ENCODE peak calls at places on chromosome 2, in six cellular contexts. One of them, this sample, is unnamed.

GRCh38 chr2:223647258-223647952 is 45.2 kb upstream of the SCG2 start:
- DNase-seq in testis: no peak
- DNase-seq in heart right ventricle: no peak
- DNase-seq in tibial nerve: no peak
- DNase-seq in tibial artery: no peak
- DNase-seq in adrenal gland: no peak
- DNase-seq in this sample: no peak

GRCh38 chr2:217932661-217933325 is 70.0 kb downstream of the TNS1 start:
- DNase-seq in testis: no peak
- DNase-seq in heart right ventricle: no peak
- DNase-seq in tibial nerve: no peak
- DNase-seq in tibial artery: no peak
- DNase-seq in adrenal gland: peak; percentile 87
- DNase-seq in this sample: no peak

GRCh38 chr2:230901006-230901405 is 24.0 kb downstream of the GPR55 start:
- DNase-seq in testis: no peak
- DNase-seq in heart right ventricle: no peak
- DNase-seq in tibial nerve: no peak
- DNase-seq in tibial artery: peak; percentile 19
- DNase-seq in adrenal gland: peak; percentile 13
- DNase-seq in this sample: no peak

GRCh38 chr2:2149379-2149778 is 181.7 kb downstream of the MYT1L start:
- DNase-seq in testis: no peak
- DNase-seq in heart right ventricle: no peak
- DNase-seq in tibial nerve: no peak
- DNase-seq in tibial artery: no peak
- DNase-seq in adrenal gland: no peak
- DNase-seq in this sample: no peak

GRCh38 chr2:121969155-121969554 is 213.7 kb downstream of the TSN start:
- DNase-seq in testis: peak; percentile 41
- DNase-seq in heart right ventricle: no peak
- DNase-seq in tibial nerve: no peak
- DNase-seq in tibial artery: peak; percentile 85
- DNase-seq in adrenal gland: peak; percentile 56
- DNase-seq in this sample: peak; percentile 71

GRCh38 chr2:3535794-3536681 is 16.7 kb upstream of the ADI1 start:
- DNase-seq in testis: peak; percentile 71
- DNase-seq in heart right ventricle: peak; percentile 68
- DNase-seq in tibial nerve: peak; percentile 49
- DNase-seq in tibial artery: peak; percentile 85
- DNase-seq in adrenal gland: peak; percentile 89
- DNase-seq in this sample: peak; percentile 86

GRCh38 chr2:191696001-191696400 is 18.1 kb downstream of the NABP1 start:
- DNase-seq in testis: peak; percentile 77
- DNase-seq in heart right ventricle: no peak
- DNase-seq in tibial nerve: no peak
- DNase-seq in tibial artery: peak; percentile 78
- DNase-seq in adrenal gland: peak; percentile 85
- DNase-seq in this sample: no peak

GRCh38 chr2:122804494-122804893 is 1049.0 kb downstream of the TSN start:
- DNase-seq in testis: no peak
- DNase-seq in heart right ventricle: no peak
- DNase-seq in tibial nerve: no peak
- DNase-seq in tibial artery: no peak
- DNase-seq in adrenal gland: no peak
- DNase-seq in this sample: no peak

GRCh38 chr2:15223887-15224286 is 337.2 kb downstream of the NBAS start:
- DNase-seq in testis: no peak
- DNase-seq in heart right ventricle: no peak
- DNase-seq in tibial nerve: no peak
- DNase-seq in tibial artery: no peak
- DNase-seq in adrenal gland: no peak
- DNase-seq in this sample: no peak

GRCh38 chr2:182047544-182047943 is 61.9 kb downstream of the PPP1R1C start:
- DNase-seq in testis: no peak
- DNase-seq in heart right ventricle: no peak
- DNase-seq in tibial nerve: no peak
- DNase-seq in tibial artery: no peak
- DNase-seq in adrenal gland: no peak
- DNase-seq in this sample: no peak

GRCh38 chr2:127622561-127623387 is 23.2 kb upstream of the GPR17 start:
- DNase-seq in testis: no peak
- DNase-seq in heart right ventricle: no peak
- DNase-seq in tibial nerve: peak; percentile 5
- DNase-seq in tibial artery: peak; percentile 44
- DNase-seq in adrenal gland: peak; percentile 31
- DNase-seq in this sample: no peak

GRCh38 chr2:34901739-34902138 is 1302.6 kb upstream of the FAM98A start:
- DNase-seq in testis: no peak
- DNase-seq in heart right ventricle: no peak
- DNase-seq in tibial nerve: no peak
- DNase-seq in tibial artery: no peak
- DNase-seq in adrenal gland: no peak
- DNase-seq in this sample: no peak

GRCh38 chr2:188279093-188279445 is 12.6 kb upstream of the GULP1 start:
- DNase-seq in testis: no peak
- DNase-seq in heart right ventricle: no peak
- DNase-seq in tibial nerve: no peak
- DNase-seq in tibial artery: no peak
- DNase-seq in adrenal gland: no peak
- DNase-seq in this sample: no peak

GRCh38 chr2:197248001-197248401 is 62.6 kb downstream of the ANKRD44 start:
- DNase-seq in testis: no peak
- DNase-seq in heart right ventricle: no peak
- DNase-seq in tibial nerve: no peak
- DNase-seq in tibial artery: no peak
- DNase-seq in adrenal gland: peak; percentile 55
- DNase-seq in this sample: no peak

GRCh38 chr2:66805136-66805535 is 370.2 kb downstream of the MEIS1 start:
- DNase-seq in testis: no peak
- DNase-seq in heart right ventricle: no peak
- DNase-seq in tibial nerve: no peak
- DNase-seq in tibial artery: no peak
- DNase-seq in adrenal gland: no peak
- DNase-seq in this sample: no peak

GRCh38 chr2:27078267-27079194 is at the start of gene EMILIN1:
- DNase-seq in testis: peak; percentile 84
- DNase-seq in heart right ventricle: peak; percentile 86
- DNase-seq in tibial nerve: peak; percentile 82
- DNase-seq in tibial artery: peak; percentile 98
- DNase-seq in adrenal gland: peak; percentile 86
- DNase-seq in this sample: peak; percentile 85

GRCh38 chr2:43169987-43170732 is 56.2 kb downstream of the ZFP36L2 start:
- DNase-seq in testis: no peak
- DNase-seq in heart right ventricle: no peak
- DNase-seq in tibial nerve: no peak
- DNase-seq in tibial artery: no peak
- DNase-seq in adrenal gland: no peak
- DNase-seq in this sample: no peak

GRCh38 chr2:43170733-43171101 is 55.7 kb downstream of the ZFP36L2 start:
- DNase-seq in testis: no peak
- DNase-seq in heart right ventricle: no peak
- DNase-seq in tibial nerve: no peak
- DNase-seq in tibial artery: no peak
- DNase-seq in adrenal gland: no peak
- DNase-seq in this sample: no peak

GRCh38 chr2:43168016-43168369 is 58.4 kb downstream of the ZFP36L2 start:
- DNase-seq in testis: no peak
- DNase-seq in heart right ventricle: no peak
- DNase-seq in tibial nerve: no peak
- DNase-seq in tibial artery: no peak
- DNase-seq in adrenal gland: no peak
- DNase-seq in this sample: no peak

GRCh38 chr2:43171789-43172188 is 54.6 kb downstream of the ZFP36L2 start:
- DNase-seq in testis: peak; percentile 62
- DNase-seq in heart right ventricle: peak; percentile 53
- DNase-seq in tibial nerve: peak; percentile 47
- DNase-seq in tibial artery: no peak
- DNase-seq in adrenal gland: peak; percentile 85
- DNase-seq in this sample: no peak

DNA sequence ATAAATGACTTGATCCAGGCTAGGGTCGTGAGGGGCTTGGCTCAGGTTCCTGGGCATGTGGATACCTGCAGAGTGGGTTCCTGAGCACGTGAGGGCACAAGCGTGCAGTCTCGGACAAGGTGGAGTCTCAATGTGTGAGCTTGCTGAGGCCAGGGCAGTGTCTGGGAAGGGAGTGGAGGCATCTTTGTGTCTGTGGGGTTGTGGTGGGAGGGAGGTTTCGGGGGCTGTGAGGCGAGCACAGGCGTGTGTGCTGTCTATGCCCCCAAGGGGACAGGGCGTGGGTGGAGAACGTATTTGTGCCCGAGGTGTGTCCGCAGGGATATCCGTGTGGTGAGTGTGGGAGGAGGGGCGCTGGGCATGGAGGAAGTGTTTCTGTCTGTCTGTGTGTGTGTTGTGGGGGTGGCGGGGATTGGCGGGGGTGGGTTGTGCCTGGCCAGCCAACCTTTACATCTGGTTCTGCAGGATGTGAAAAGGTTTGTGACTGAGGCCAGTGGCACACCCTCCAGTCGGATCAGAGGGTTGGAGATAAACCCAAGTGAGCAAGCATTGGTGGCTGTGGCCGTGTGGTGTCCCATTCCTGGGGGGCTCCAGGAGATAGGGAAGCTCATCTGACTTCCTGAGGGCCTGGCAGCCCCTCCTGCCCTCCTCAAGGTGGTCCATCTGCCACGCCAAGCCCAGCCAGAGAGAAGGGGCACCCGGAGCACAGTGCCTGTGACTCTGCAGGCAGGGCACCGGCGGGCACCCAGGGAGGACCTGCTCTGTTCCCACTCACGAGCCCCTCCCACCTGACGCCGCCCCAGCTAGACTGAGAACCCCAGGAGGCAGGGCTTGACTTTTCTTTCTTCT is 57.1 kb downstream of the ZFP36L2 start:
- DNase-seq in testis: no peak
- DNase-seq in heart right ventricle: peak; percentile 33
- DNase-seq in tibial nerve: peak; percentile 32
- DNase-seq in tibial artery: no peak
- DNase-seq in adrenal gland: peak; percentile 66
- DNase-seq in this sample: no peak
- H3K4me1 ChIP-seq in testis: no peaks in the 10 kb centered on the region
- H3K4me1 ChIP-seq in heart right ventricle: peaks cover 51% of the 10 kb centered on the region
- H3K4me1 ChIP-seq in tibial nerve: no peaks in the 10 kb centered on the region
- H3K4me1 ChIP-seq in tibial artery: peaks cover 10% of the 10 kb centered on the region
- H3K4me1 ChIP-seq in adrenal gland: peaks cover 33% of the 10 kb centered on the region
- H3K4me1 ChIP-seq in this sample: no peaks in the 10 kb centered on the region

GRCh38 chr2:100646039-100646438 is 83.2 kb downstream of the PDCL3 start:
- DNase-seq in testis: peak; percentile 23
- DNase-seq in heart right ventricle: no peak
- DNase-seq in tibial nerve: no peak
- DNase-seq in tibial artery: no peak
- DNase-seq in adrenal gland: no peak
- DNase-seq in this sample: no peak
- TF ChIP-seq CTCF in testis: no peak
- TF ChIP-seq CTCF in heart right ventricle: no peak
- TF ChIP-seq CTCF in tibial nerve: no peak
- TF ChIP-seq CTCF in tibial artery: no peak
- TF ChIP-seq CTCF in adrenal gland: no peak
- TF ChIP-seq CTCF in this sample: no peak

DNA sequence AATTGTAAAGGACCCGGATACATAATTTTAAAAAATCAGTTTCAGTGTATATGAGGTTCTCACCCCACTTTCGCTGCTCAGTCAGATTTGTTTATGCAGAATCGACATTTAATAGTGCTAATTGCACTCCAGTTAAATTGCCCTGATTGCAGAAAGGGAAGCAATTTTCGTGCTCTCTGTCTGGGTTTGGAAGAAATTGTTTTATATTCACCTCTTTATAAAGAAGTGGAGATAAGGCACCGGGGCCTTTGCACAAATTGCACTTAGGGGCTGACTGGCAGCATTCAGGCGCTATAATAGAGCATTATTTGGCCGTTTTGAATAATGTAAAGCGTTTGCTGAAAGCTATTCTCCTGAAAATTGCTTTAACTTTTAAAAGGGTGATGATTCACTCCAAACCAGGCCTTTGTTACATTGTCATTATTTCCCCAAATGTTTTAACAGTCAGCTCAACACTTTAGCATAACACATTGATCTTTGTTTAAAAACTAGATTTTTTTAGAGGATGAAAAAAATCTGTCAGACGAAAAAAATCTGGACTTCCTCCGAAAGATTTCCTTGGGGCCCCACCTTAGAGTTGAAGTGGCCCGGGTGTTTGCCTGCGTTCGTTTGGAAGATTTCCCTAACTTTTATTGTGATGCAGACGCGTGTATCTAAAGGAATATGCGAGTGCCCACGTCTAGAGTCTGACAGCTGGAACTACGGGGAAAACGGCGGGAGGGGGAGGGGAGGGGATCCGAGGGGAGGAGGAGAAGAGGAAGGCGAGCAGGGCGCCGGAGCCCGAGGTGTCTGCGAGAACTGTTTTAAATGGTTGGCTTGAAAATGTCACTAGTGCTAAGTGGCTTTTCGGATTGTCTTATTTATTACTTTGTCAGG is 2.8 kb upstream of the SP9 start:
- DNase-seq in testis: no peak
- DNase-seq in heart right ventricle: no peak
- DNase-seq in tibial nerve: no peak
- DNase-seq in tibial artery: no peak
- DNase-seq in adrenal gland: no peak
- DNase-seq in this sample: no peak
- H3K4me1 ChIP-seq in testis: peaks cover 17% of the 10 kb centered on the region
- H3K4me1 ChIP-seq in heart right ventricle: peaks cover 60% of the 10 kb centered on the region
- H3K4me1 ChIP-seq in tibial nerve: peaks cover 22% of the 10 kb centered on the region
- H3K4me1 ChIP-seq in tibial artery: peaks cover 31% of the 10 kb centered on the region
- H3K4me1 ChIP-seq in adrenal gland: peaks cover 32% of the 10 kb centered on the region
- H3K4me1 ChIP-seq in this sample: peaks cover 54% of the 10 kb centered on the region

GRCh38 chr2:199490049-199490448 is 32.3 kb upstream of the SATB2 start:
- DNase-seq in testis: no peak
- DNase-seq in heart right ventricle: no peak
- DNase-seq in tibial nerve: no peak
- DNase-seq in tibial artery: no peak
- DNase-seq in adrenal gland: no peak
- DNase-seq in this sample: no peak

GRCh38 chr2:199488772-199489400 is 31.1 kb upstream of the SATB2 start:
- DNase-seq in testis: peak; percentile 72
- DNase-seq in heart right ventricle: no peak
- DNase-seq in tibial nerve: no peak
- DNase-seq in tibial artery: no peak
- DNase-seq in adrenal gland: peak; percentile 76
- DNase-seq in this sample: no peak

GRCh38 chr2:199485732-199486335 is 28.1 kb upstream of the SATB2 start:
- DNase-seq in testis: peak; percentile 79
- DNase-seq in heart right ventricle: peak; percentile 29
- DNase-seq in tibial nerve: no peak
- DNase-seq in tibial artery: no peak
- DNase-seq in adrenal gland: peak; percentile 82
- DNase-seq in this sample: no peak

GRCh38 chr2:199480966-199481365 is 23.2 kb upstream of the SATB2 start:
- DNase-seq in testis: no peak
- DNase-seq in heart right ventricle: no peak
- DNase-seq in tibial nerve: no peak
- DNase-seq in tibial artery: no peak
- DNase-seq in adrenal gland: no peak
- DNase-seq in this sample: no peak

DNA sequence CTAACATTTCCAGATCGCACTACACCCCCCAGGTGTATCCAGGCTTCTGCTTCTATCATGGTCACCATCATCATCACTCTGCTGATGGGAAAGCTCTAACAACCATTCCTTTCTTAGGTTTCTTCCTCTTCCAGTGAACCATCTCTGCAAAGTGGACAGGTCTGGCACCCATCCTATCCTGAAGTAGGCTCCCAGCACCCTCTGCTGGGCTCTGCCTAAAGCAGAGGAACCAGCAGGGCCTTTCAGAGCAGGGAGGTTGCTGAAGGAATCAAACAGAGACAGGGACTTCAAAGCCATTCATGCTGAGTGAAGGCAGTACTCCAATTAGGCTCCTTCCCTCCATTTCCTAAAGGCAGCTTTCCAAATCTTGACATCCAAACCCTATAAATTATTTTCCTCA is 27.2 kb upstream of the SATB2 start:
- DNase-seq in testis: no peak
- DNase-seq in heart right ventricle: no peak
- DNase-seq in tibial nerve: no peak
- DNase-seq in tibial artery: no peak
- DNase-seq in adrenal gland: no peak
- DNase-seq in this sample: no peak
- TF ChIP-seq CTCF in testis: no peak
- TF ChIP-seq CTCF in heart right ventricle: no peak
- TF ChIP-seq CTCF in tibial nerve: no peak
- TF ChIP-seq CTCF in tibial artery: no peak
- TF ChIP-seq CTCF in adrenal gland: no peak
- TF ChIP-seq CTCF in this sample: no peak

This sample was measured in right atrium auricular region.